ENCODE peak calls at places on chromosomes 16 and 17, in ten cellular contexts. O, D, Y, T, S, F, H, N, Z and E are unnamed samples.

GRCh38 chr17:66255112-66255511 is 25.9 kb upstream of the APOH start:
- DNase-seq in H (no peak), F (peak), O (peak), S (no peak), Z (peak), N (no peak), D (peak), Y (peak), T (peak), E (no peak)

GRCh38 chr16:81688182-81688581 is 90.9 kb upstream of the PLCG2 start:
- DNase-seq in S (no peak), F (peak), D (no peak), T (no peak), H (no peak), N (no peak), O (no peak), Z (no peak), Y (no peak), E (no peak)

GRCh38 chr17:73211745-73212144 is 18.9 kb downstream of the COG1 start:
- DNase-seq in Y (no peak), F (no peak), T (no peak), D (no peak), O (no peak), S (no peak), Z (no peak), N (no peak), H (no peak), E (no peak)

GRCh38 chr17:4940625-4941021 is 555 bp downstream of the RNF167 start:
- DNase-seq in D (no peak), H (no peak), T (no peak), N (no peak), S (no peak), Y (no peak), O (no peak), Z (no peak), F (no peak), E (no peak)

GRCh38 chr16:28187595-28188004 is 24.2 kb downstream of the XPO6 start:
- DNase-seq in Y (no peak), H (no peak), Z (no peak), T (no peak), N (no peak), S (no peak), O (peak), F (no peak), D (no peak), E (no peak)

GRCh38 chr17:81890447-81891302 is 711 bp downstream of the ALYREF start:
- DNase-seq in S (no peak), Y (no peak), H (no peak), D (no peak), Z (peak), O (no peak), N (no peak), F (no peak), T (no peak), E (no peak)

GRCh38 chr17:79518330-79519151 is 92.3 kb downstream of the RBFOX3 start:
- DNase-seq in Y (no peak), Z (no peak), D (no peak), T (no peak), O (no peak), F (no peak), S (no peak), H (no peak), N (no peak), E (no peak)

GRCh38 chr17:68334393-68334792 is 43.1 kb downstream of the ARSG start:
- DNase-seq in H (no peak), T (no peak), Z (no peak), O (no peak), N (no peak), F (no peak), D (no peak), Y (no peak), S (no peak), E (no peak)

GRCh38 chr17:4553669-4554068 is 1.5 kb downstream of the MYBBP1A start:
- DNase-seq in S (no peak), N (no peak), O (no peak), Y (no peak), D (no peak), F (no peak), T (no peak), H (no peak), Z (no peak), E (no peak)

GRCh38 chr17:36507266-36507665 is 20.8 kb downstream of the ZNHIT3 start:
- DNase-seq in F (no peak), Z (no peak), T (no peak), O (no peak), H (no peak), N (no peak), D (no peak), Y (no peak), S (no peak), E (no peak)

GRCh38 chr16:4614571-4615388 is at the start of gene UBALD1:
- DNase-seq in Y (peak), H (peak), Z (peak), O (peak), S (peak), D (peak), T (peak), F (peak), N (peak), E (peak)

GRCh38 chr16:10558746-10559641 is 21.4 kb downstream of the EMP2 start:
- DNase-seq in H (peak), S (peak), Z (no peak), O (no peak), Y (no peak), N (no peak), T (peak), F (peak), D (peak), E (no peak)

GRCh38 chr17:38777641-38778250 is 21.6 kb downstream of the PIP4K2B start:
- DNase-seq in T (no peak), H (no peak), F (no peak), Z (no peak), Y (no peak), O (no peak), D (no peak), S (no peak), N (no peak), E (no peak)

GRCh38 chr17:40104570-40105471 is 4.4 kb upstream of the NR1D1 start:
- DNase-seq in D (no peak), O (no peak), Z (no peak), H (no peak), T (no peak), F (no peak), Y (no peak), N (peak), S (no peak), E (no peak)

GRCh38 chr16:1775846-1776671 is 3.1 kb upstream of the MRPS34 start:
- DNase-seq in F (no peak), Y (no peak), D (no peak), T (no peak), H (no peak), O (no peak), S (no peak), Z (no peak), N (no peak), E (no peak)

GRCh38 chr17:46940692-46941404 is 17.9 kb downstream of the GOSR2 start:
- DNase-seq in Z (peak), H (no peak), S (peak), N (peak), Y (peak), T (peak), F (peak), O (peak), D (peak), E (peak)

GRCh38 chr17:45146166-45146565 is 2.1 kb upstream of the HEXIM1 start:
- DNase-seq in H (no peak), Z (no peak), S (no peak), Y (no peak), N (no peak), T (no peak), F (no peak), O (no peak), D (no peak), E (no peak)

GRCh38 chr17:1617620-1618174 is 10.9 kb downstream of the SLC43A2 start:
- DNase-seq in Y (no peak), F (no peak), T (peak), D (peak), O (no peak), H (no peak), Z (peak), S (no peak), N (peak), E (no peak)

GRCh38 chr17:78596871-78597635 is 19.9 kb upstream of the DNAH17 start:
- DNase-seq in S (no peak), N (no peak), H (no peak), D (no peak), T (no peak), F (no peak), Z (no peak), Y (no peak), O (no peak), E (no peak)

DNA sequence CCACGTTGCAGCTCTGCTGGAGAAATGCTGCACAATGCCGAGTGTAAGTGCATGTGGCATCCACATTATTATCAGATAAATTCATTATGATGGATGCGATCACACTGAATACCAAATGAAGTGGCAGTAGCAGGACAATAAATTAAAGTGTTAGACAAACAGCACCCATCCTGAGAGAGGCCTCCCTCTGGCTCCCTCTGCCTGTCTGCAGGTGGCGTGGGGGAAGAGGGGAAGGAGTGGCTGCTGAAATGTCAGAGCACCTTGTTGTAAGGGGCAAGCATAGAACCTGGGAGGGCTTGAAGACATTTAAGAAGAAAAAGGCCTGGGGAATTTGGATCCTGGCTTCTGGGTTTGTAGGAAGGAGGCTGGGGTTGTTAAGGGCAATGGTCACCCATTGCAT is 324.1 kb downstream of the HAPSTR1 start:
- DNase-seq in Z (no peak), O (no peak), S (no peak), T (no peak), F (no peak), Y (no peak), H (no peak), D (no peak), N (no peak), E (no peak)
- TF ChIP-seq CTCF in Z (no peak), O (no peak), S (no peak), T (no peak), F (no peak), Y (no peak), H (no peak), D (no peak), N (no peak), E (no peak)

GRCh38 chr16:12906271-12906670 is 4.9 kb downstream of the SHISA9 start:
- DNase-seq in O (no peak), Y (no peak), N (no peak), F (no peak), D (no peak), H (no peak), T (no peak), Z (no peak), S (no peak), E (no peak)

GRCh38 chr16:12903325-12904040 is 2.1 kb downstream of the SHISA9 start:
- DNase-seq in Y (peak), F (no peak), S (no peak), N (no peak), Z (no peak), T (no peak), H (no peak), O (no peak), D (no peak), E (no peak)

GRCh38 chr16:12904041-12904671 is 2.8 kb downstream of the SHISA9 start:
- DNase-seq in T (no peak), N (no peak), Y (no peak), D (no peak), F (no peak), O (no peak), S (no peak), Z (no peak), H (no peak), E (no peak)

GRCh38 chr16:12906765-12907516 is 5.5 kb downstream of the SHISA9 start:
- DNase-seq in O (no peak), Z (no peak), H (no peak), F (no peak), T (no peak), S (no peak), N (no peak), D (no peak), Y (no peak), E (no peak)

DNA sequence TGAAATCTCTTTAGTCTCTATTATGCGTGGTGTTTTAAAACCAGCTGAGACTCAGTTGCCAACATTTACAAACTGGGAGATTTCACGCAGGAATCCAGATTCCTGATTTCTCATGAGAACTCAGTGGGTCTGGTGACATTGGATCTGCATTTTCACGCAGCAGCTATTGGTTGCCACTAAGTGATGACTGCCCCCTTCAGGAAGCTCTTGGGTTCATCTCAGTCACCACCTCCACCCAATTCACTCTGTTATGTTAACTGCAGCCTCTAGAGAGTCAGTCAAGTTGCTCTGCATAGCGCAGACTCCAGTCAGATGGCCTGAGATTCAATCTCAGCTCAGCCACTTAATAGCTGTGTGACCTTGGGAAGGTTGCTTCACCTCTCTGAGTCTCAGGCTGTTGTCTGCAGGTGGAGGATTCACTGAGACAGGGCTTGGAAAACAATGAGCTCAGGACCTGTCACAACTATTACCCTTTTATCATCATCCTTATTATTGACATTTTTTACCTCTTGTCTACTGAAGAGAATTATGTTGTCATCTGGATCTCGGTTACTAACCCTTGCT is 6.4 kb downstream of the SHISA9 start:
- DNase-seq in D (no peak), Y (no peak), F (peak), O (no peak), T (no peak), N (no peak), H (no peak), S (no peak), Z (peak), E (no peak)
- TF ChIP-seq CTCF in D (no peak), Y (peak), F (peak), O (no peak), T (peak), N (no peak), H (no peak), S (no peak), Z (peak), E (no peak)

GRCh38 chr17:8577868-8578267 is 52.7 kb downstream of the MYH10 start:
- DNase-seq in F (no peak), Z (no peak), N (no peak), Y (no peak), S (no peak), O (peak), D (no peak), H (no peak), T (no peak), E (no peak)

GRCh38 chr17:8574687-8575086 is 55.8 kb downstream of the MYH10 start:
- DNase-seq in Z (no peak), O (no peak), F (no peak), D (no peak), N (no peak), Y (no peak), S (no peak), T (no peak), H (no peak), E (no peak)

GRCh38 chr17:8576895-8577294 is 53.6 kb downstream of the MYH10 start:
- DNase-seq in N (no peak), O (no peak), T (no peak), S (no peak), H (no peak), Z (no peak), Y (no peak), F (no peak), D (no peak), E (no peak)

DNA sequence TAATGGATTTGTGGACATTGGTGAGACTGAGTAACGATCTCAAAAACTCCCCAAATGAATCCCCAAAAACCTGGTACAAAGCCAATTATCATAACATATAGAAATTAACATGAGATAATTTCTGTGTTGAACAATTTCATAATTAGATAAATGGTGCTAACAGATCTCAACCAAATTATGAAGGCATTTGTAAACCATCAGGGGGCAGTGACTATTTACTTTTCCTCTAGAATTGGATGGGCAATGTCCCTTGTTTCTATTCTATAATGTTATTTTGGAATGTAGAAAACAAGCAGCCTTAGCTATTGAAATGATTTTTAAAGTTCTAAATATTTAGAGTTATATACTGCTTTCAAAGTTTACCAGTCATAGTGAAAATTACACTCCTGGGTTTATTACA is 57.8 kb downstream of the MYH10 start:
- DNase-seq in F (no peak), T (peak), N (no peak), H (no peak), O (no peak), Y (no peak), S (no peak), D (peak), Z (no peak), E (no peak)
- TF ChIP-seq CTCF in F (peak), T (peak), N (no peak), H (no peak), O (peak), Y (peak), S (peak), D (peak), Z (no peak), E (no peak)

GRCh38 chr17:75819116-75819515 is 25.1 kb downstream of the UNC13D start:
- DNase-seq in F (peak), S (no peak), Y (no peak), H (peak), D (peak), Z (no peak), T (no peak), N (no peak), O (no peak), E (no peak)
- TF ChIP-seq CTCF in F (peak), S (no peak), Y (no peak), H (no peak), D (no peak), Z (no peak), T (no peak), N (no peak), O (peak), E (no peak)

DNA sequence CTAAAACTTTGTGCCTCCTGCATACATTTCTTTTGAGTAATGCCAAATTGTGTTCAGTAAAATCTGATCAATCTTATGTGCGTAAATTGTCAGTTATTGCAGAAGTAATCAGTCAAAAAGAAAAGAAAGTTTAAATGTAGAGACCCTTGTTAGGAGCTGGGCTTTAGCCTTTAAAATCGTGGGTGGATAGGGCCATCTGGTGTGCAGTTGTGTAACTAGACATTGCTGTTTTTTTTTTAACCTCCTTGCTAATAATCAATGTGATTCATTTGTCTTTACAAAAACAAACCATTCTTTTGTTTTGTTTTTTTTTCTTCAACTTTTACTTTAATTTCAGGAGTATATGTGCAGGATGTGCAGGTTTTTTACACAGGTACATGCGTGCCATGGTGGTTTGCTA is 5.3 kb upstream of the WWOX start:
- DNase-seq in Y (no peak), O (no peak), N (no peak), T (no peak), Z (no peak), D (no peak), H (no peak), F (no peak), S (no peak), E (no peak)
- TF ChIP-seq CTCF in Y (peak), O (no peak), N (no peak), T (no peak), Z (no peak), D (no peak), H (no peak), F (peak), S (no peak), E (no peak)

GRCh38 chr17:31527606-31528005 is 136.1 kb downstream of the RAB11FIP4 start:
- DNase-seq in H (no peak), F (no peak), Z (no peak), S (no peak), D (no peak), N (no peak), Y (no peak), T (no peak), O (no peak), E (no peak)

GRCh38 chr17:31528291-31528874 is 136.9 kb downstream of the RAB11FIP4 start:
- DNase-seq in H (no peak), T (no peak), O (no peak), D (no peak), Z (no peak), F (no peak), Y (no peak), N (no peak), S (no peak), E (no peak)

GRCh38 chr17:31523862-31524730 is 132.6 kb downstream of the RAB11FIP4 start:
- DNase-seq in T (no peak), N (no peak), Z (no peak), D (no peak), O (no peak), S (no peak), F (no peak), Y (no peak), H (no peak), E (no peak)

GRCh38 chr17:31524926-31525800 is 133.7 kb downstream of the RAB11FIP4 start:
- DNase-seq in Y (peak), S (peak), H (peak), N (peak), F (peak), D (peak), Z (peak), O (peak), T (peak), E (peak)

GRCh38 chr17:31525801-31526549 is 134.5 kb downstream of the RAB11FIP4 start:
- DNase-seq in Y (peak), H (no peak), F (peak), T (peak), O (no peak), D (peak), N (no peak), S (no peak), Z (peak), E (no peak)
- TF ChIP-seq CTCF in Y (peak), H (no peak), F (peak), T (peak), O (peak), D (peak), N (no peak), S (no peak), Z (peak), E (no peak)